ENCODE peak calls at places on chromosome 7, in nine cellular contexts. D is EH; T is NCI-H2107; W is fibroblast of lung; U is activated effector memory CD4-positive, alpha-beta T cell treated with anti-CD3 and anti-CD28 coated beads, Interleukin-2, amount 50 U/mL, for 16 hours; N is bronchial epithelial cell; R is stimulated activated CD4-positive, alpha-beta T cell treated with anti-CD3 and anti-CD28 coated beads, Interleukin-2, amount 100 ng/mL, for 4 hours; L is HFF-Myc; P is cerebellar cortex. Y is an unnamed sample.

GRCh38 chr7:63899691-63900393 is 98.8 kb upstream of the ZNF722 start:
- DNase-seq in D (no peak), W (no peak), R (peak), N (no peak), U (peak), P (peak), T (no peak), L (no peak), Y (no peak)

GRCh38 chr7:50309130-50309478 is 4.6 kb downstream of the IKZF1 start:
- DNase-seq in U (no peak), R (no peak), D (no peak), N (no peak), W (no peak), P (no peak), T (no peak), L (no peak), Y (no peak)

GRCh38 chr7:132527467-132528410 is 48.5 kb downstream of the PLXNA4 start:
- DNase-seq in N (no peak), D (no peak), W (no peak), P (no peak), T (no peak), U (no peak), R (no peak), L (no peak), Y (no peak)

GRCh38 chr7:19051767-19052375 is 65.6 kb downstream of the TWIST1 start:
- DNase-seq in D (peak), W (no peak), P (peak), N (peak), T (no peak), R (no peak), U (peak), L (no peak), Y (no peak)

GRCh38 chr7:80640841-80641240 is 2.4 kb downstream of the CD36 start:
- DNase-seq in N (peak), P (no peak), W (peak), D (peak), T (no peak), L (no peak), U (no peak), R (no peak), Y (no peak)

GRCh38 chr7:100577103-100577502 is 3.4 kb upstream of the SAP25 start:
- DNase-seq in W (no peak), P (no peak), U (peak), N (no peak), R (no peak), L (no peak), D (no peak), T (no peak), Y (no peak)

GRCh38 chr7:157900011-157900410 is 563.2 kb downstream of the DNAJB6 start:
- DNase-seq in W (no peak), P (no peak), R (no peak), N (no peak), T (no peak), D (no peak), U (peak), L (no peak), Y (no peak)

GRCh38 chr7:111357691-111358090 is 204.6 kb downstream of the IMMP2L start:
- DNase-seq in D (peak), W (peak), T (no peak), N (peak), U (no peak), L (peak), R (no peak), P (no peak), Y (no peak)

GRCh38 chr7:100166966-100167911 is 1.2 kb downstream of the GAL3ST4 start:
- DNase-seq in L (no peak), P (no peak), R (no peak), N (no peak), D (no peak), W (no peak), U (peak), T (no peak), Y (no peak)

GRCh38 chr7:37247881-37248280 is 200.8 kb downstream of the ELMO1 start:
- DNase-seq in P (no peak), D (no peak), U (no peak), R (no peak), L (no peak), N (peak), W (peak), T (no peak), Y (no peak)

GRCh38 chr7:148831782-148832181 is 52.3 kb downstream of the EZH2 start:
- DNase-seq in T (no peak), W (no peak), D (no peak), P (no peak), R (no peak), U (no peak), N (no peak), L (no peak), Y (no peak)

GRCh38 chr7:98707076-98707475 is 90.0 kb downstream of the NPTX2 start:
- DNase-seq in P (no peak), D (no peak), T (no peak), L (no peak), N (no peak), W (no peak), U (no peak), R (no peak), Y (no peak)

GRCh38 chr7:123732413-123733091 is 16.3 kb downstream of the WASL start:
- DNase-seq in P (no peak), N (no peak), W (no peak), T (no peak), R (no peak), D (no peak), L (no peak), U (no peak), Y (no peak)

GRCh38 chr7:916291-916941 is 38.1 kb downstream of the ADAP1 start:
- DNase-seq in R (no peak), U (peak), W (peak), L (no peak), D (no peak), N (no peak), P (no peak), T (no peak), Y (no peak)

GRCh38 chr7:34107306-34107705 is 202.0 kb downstream of the BMPER start:
- DNase-seq in D (peak), N (peak), R (no peak), U (no peak), L (no peak), T (no peak), W (peak), P (peak), Y (no peak)

GRCh38 chr7:31068006-31068675 is 16.0 kb downstream of the ADCYAP1R1 start:
- DNase-seq in P (no peak), L (no peak), U (peak), R (no peak), T (no peak), D (no peak), W (no peak), N (no peak), Y (no peak)

GRCh38 chr7:47266131-47266706 is 315.7 kb downstream of the TNS3 start:
- DNase-seq in W (peak), T (no peak), D (peak), P (peak), U (peak), N (peak), L (no peak), R (no peak), Y (no peak)

GRCh38 chr7:155002411-155003214 is at the start of gene PAXIP1:
- DNase-seq in L (no peak), R (peak), T (peak), W (peak), U (peak), N (no peak), P (no peak), D (peak), Y (no peak)

GRCh38 chr7:110090113-110090820 is 1000.7 kb upstream of the LRRN3 start:
- DNase-seq in P (peak), U (no peak), L (peak), N (peak), R (no peak), W (peak), T (no peak), D (peak), Y (no peak)

GRCh38 chr7:151818674-151819519 is 58.0 kb downstream of the PRKAG2 start:
- DNase-seq in T (no peak), D (no peak), P (peak), N (peak), W (no peak), R (no peak), U (no peak), L (no peak), Y (no peak)

GRCh38 chr7:31466036-31466435 is 47.9 kb upstream of the ITPRID1 start:
- DNase-seq in D (no peak), N (peak), L (no peak), R (no peak), U (no peak), W (no peak), P (no peak), T (no peak), Y (no peak)